ENCODE peak calls at places on chromosomes 7 and 10, in nine cellular contexts. D is adrenal gland; N is mucosa of descending colon; A is CD4-positive, CD25-positive, alpha-beta regulatory T cell; C is CD8-positive, alpha-beta T cell; L is mammary epithelial cell; H is right cardiac atrium; S is naive thymus-derived CD4-positive, alpha-beta T cell; K is sigmoid colon. Q is an unnamed sample.

GRCh38 chr7:39238209-39238869 is 260.6 kb downstream of the POU6F2 start:
- DNase-seq in C (no peak), N (peak; percentile 29), L (no peak), D (no peak), A (no peak), S (no peak), K (no peak), H (no peak), Q (no peak)

GRCh38 chr10:5283305-5284158 is 81.2 kb upstream of the UCN3 start:
- DNase-seq in K (peak; percentile 70), S (peak; percentile 19), D (peak; percentile 74), C (peak; percentile 47), A (peak; percentile 81), H (peak; percentile 83), N (peak; percentile 75), L (peak; percentile 64), Q (peak; percentile 23)

GRCh38 chr7:28856656-28857055 is 101.5 kb downstream of the TRIL start:
- DNase-seq in C (no peak), A (no peak), S (no peak), K (no peak), D (no peak), N (no peak), H (no peak), L (no peak), Q (no peak)

GRCh38 chr7:138195207-138195606 is 118.9 kb downstream of the AKR1D1 start:
- DNase-seq in L (no peak), H (no peak), D (no peak), K (no peak), A (no peak), S (no peak), C (no peak), N (no peak), Q (no peak)

GRCh38 chr10:72424561-72424960 is 69.8 kb upstream of the DNAJB12 start:
- DNase-seq in C (no peak), H (no peak), K (no peak), D (no peak), L (no peak), A (peak; percentile 15), N (no peak), S (no peak), Q (no peak)

GRCh38 chr10:74150151-74151056 is at the start of gene AP3M1:
- DNase-seq in C (peak; percentile 71), N (peak; percentile 90), K (peak; percentile 91), S (peak; percentile 63), D (peak; percentile 86), L (peak; percentile 84), H (peak; percentile 92), A (no peak), Q (peak; percentile 73)

GRCh38 chr10:3805227-3805790 is 20.3 kb upstream of the KLF6 start:
- DNase-seq in L (peak; percentile 91), C (no peak), A (peak; percentile 93), H (no peak), K (no peak), N (peak; percentile 54), S (no peak), D (no peak), Q (peak; percentile 32)

GRCh38 chr10:69973678-69974077 is 79.0 kb upstream of the MACROH2A2 start:
- DNase-seq in C (no peak), D (no peak), S (no peak), H (no peak), N (no peak), A (no peak), K (no peak), L (no peak), Q (no peak)

GRCh38 chr7:74429153-74429747 is 24.5 kb upstream of the GTF2IRD1 start:
- DNase-seq in C (no peak), L (no peak), H (no peak), N (no peak), A (no peak), D (no peak), S (no peak), K (peak; percentile 48), Q (no peak)

GRCh38 chr10:47164126-47164799 is 135.7 kb upstream of the GDF10 start:
- DNase-seq in D (no peak), H (no peak), S (no peak), L (peak; percentile 81), N (no peak), A (no peak), C (no peak), K (no peak), Q (no peak)

GRCh38 chr7:50528266-50529092 is 36.7 kb downstream of the DDC start:
- DNase-seq in N (peak; percentile 27), L (no peak), A (no peak), S (no peak), C (no peak), H (no peak), K (no peak), D (no peak), Q (no peak)

GRCh38 chr10:110208614-110209398 is 1.4 kb downstream of the MXI1 start:
- DNase-seq in C (no peak), A (no peak), K (peak; percentile 75), D (peak; percentile 48), S (no peak), H (peak; percentile 79), L (peak; percentile 51), N (peak; percentile 51), Q (no peak)

GRCh38 chr10:30540286-30540685 is 89.3 kb downstream of the LYZL2 start:
- DNase-seq in C (no peak), S (no peak), K (no peak), D (no peak), A (no peak), L (peak; percentile 42), H (no peak), N (no peak), Q (no peak)

GRCh38 chr10:112359606-112360307 is 14.2 kb upstream of the ACSL5 start:
- DNase-seq in L (no peak), S (no peak), H (no peak), A (no peak), C (no peak), N (peak; percentile 42), K (no peak), D (no peak), Q (no peak)

GRCh38 chr10:119536508-119536837 is 6.0 kb downstream of the RGS10 start:
- DNase-seq in S (no peak), N (no peak), C (no peak), L (no peak), A (no peak), H (no peak), D (no peak), K (no peak), Q (no peak)

GRCh38 chr10:124087672-124088634 is 5.4 kb downstream of the CHST15 start:
- DNase-seq in S (no peak), L (no peak), A (no peak), C (no peak), D (no peak), K (peak; percentile 86), N (peak; percentile 81), H (peak; percentile 57), Q (no peak)

GRCh38 chr7:48426966-48427555 is 255.8 kb downstream of the ABCA13 start:
- DNase-seq in K (no peak), A (no peak), C (no peak), S (no peak), D (no peak), L (peak; percentile 86), H (no peak), N (peak; percentile 5), Q (no peak)

GRCh38 chr10:50316695-50317648 is 65.7 kb upstream of the ASAH2 start:
- DNase-seq in A (no peak), H (no peak), K (no peak), C (no peak), L (peak; percentile 47), D (no peak), S (no peak), N (no peak), Q (no peak)

GRCh38 chr10:121241337-121241736 is 356.9 kb downstream of the FGFR2 start:
- DNase-seq in S (no peak), H (no peak), D (no peak), K (no peak), N (no peak), L (no peak), A (no peak), C (no peak), Q (no peak)

GRCh38 chr10:114518401-114519305 is 114.4 kb upstream of the AFAP1L2 start:
- DNase-seq in S (no peak), D (no peak), L (no peak), H (no peak), N (peak; percentile 41), C (no peak), A (no peak), K (no peak), Q (no peak)

GRCh38 chr7:14888904-14889482 is 13.6 kb downstream of the DGKB start:
- DNase-seq in H (no peak), S (no peak), D (no peak), A (no peak), L (no peak), C (no peak), N (no peak), K (no peak), Q (no peak)

GRCh38 chr10:43197834-43198681 is 59.8 kb downstream of the CSGALNACT2 start:
- DNase-seq in D (peak; percentile 24), N (peak; percentile 21), K (peak; percentile 40), H (peak; percentile 35), L (no peak), A (peak; percentile 30), C (no peak), S (no peak), Q (no peak)

GRCh38 chr10:130282492-130283233 is 146.5 kb downstream of the GLRX3 start:
- DNase-seq in A (no peak), C (no peak), N (no peak), H (no peak), K (no peak), D (no peak), L (no peak), S (no peak), Q (no peak)
- H3K9me3 ChIP-seq in A (peaks cover 67% of the 10 kb centered on the region), C (peaks cover 45% of the 10 kb centered on the region), N (peaks cover 96% of the 10 kb centered on the region), H (peaks cover 23% of the 10 kb centered on the region), K (peaks cover 67% of the 10 kb centered on the region), D (peaks cover 5% of the 10 kb centered on the region), L (peaks cover 81% of the 10 kb centered on the region), S (peaks cover 8% of the 10 kb centered on the region), Q (peaks cover 24% of the 10 kb centered on the region)

GRCh38 chr7:29990931-29991330 is 1.3 kb upstream of the SCRN1 start:
- DNase-seq in A (no peak), D (no peak), N (no peak), H (no peak), S (no peak), K (no peak), C (no peak), L (no peak), Q (no peak)
- H3K9me3 ChIP-seq in A (peaks cover 22% of the 10 kb centered on the region), D (no peaks in the 10 kb centered on the region), N (peaks cover 12% of the 10 kb centered on the region), H (no peaks in the 10 kb centered on the region), S (no peaks in the 10 kb centered on the region), K (peaks cover 8% of the 10 kb centered on the region), C (no peaks in the 10 kb centered on the region), L (no peaks in the 10 kb centered on the region), Q (peaks cover 5% of the 10 kb centered on the region)

DNA sequence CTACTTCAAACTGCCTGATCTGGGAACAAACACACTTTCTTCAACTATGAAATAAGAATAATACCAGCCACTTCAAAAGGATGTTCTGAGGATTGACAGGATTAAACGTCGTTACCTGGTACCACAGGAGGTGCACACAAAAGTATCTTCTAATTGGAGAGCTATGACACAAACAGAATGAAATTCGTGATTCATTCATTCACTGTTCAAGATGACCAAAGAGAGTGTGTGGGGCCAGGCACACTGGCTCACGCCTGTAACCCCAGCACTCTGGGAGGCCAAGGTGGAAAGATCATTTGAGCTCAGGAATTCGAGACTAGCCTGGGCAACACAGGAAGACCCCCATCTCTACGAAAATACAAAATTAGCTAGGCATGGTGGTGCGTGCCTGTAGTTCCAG is 50.9 kb downstream of the SFMBT2 start:
- DNase-seq in D (no peak), A (no peak), K (no peak), H (no peak), L (no peak), N (no peak), S (no peak), C (no peak), Q (no peak)
- H3K9me3 ChIP-seq in D (no peaks in the 10 kb centered on the region), A (no peaks in the 10 kb centered on the region), K (no peaks in the 10 kb centered on the region), H (no peaks in the 10 kb centered on the region), L (peaks cover 20% of the 10 kb centered on the region), N (peaks cover 10% of the 10 kb centered on the region), S (no peaks in the 10 kb centered on the region), C (no peaks in the 10 kb centered on the region), Q (no peaks in the 10 kb centered on the region)

GRCh38 chr7:92939793-92940360 is 103.5 kb upstream of the CDK6 start:
- DNase-seq in S (no peak), H (no peak), N (no peak), A (no peak), C (no peak), D (no peak), K (no peak), L (no peak), Q (no peak)
- H3K9me3 ChIP-seq in S (no peaks in the 10 kb centered on the region), H (no peaks in the 10 kb centered on the region), N (peaks cover 6% of the 10 kb centered on the region), A (peaks cover 15% of the 10 kb centered on the region), C (no peaks in the 10 kb centered on the region), D (no peaks in the 10 kb centered on the region), K (peaks cover 3% of the 10 kb centered on the region), L (peaks cover 24% of the 10 kb centered on the region), Q (peaks cover 2% of the 10 kb centered on the region)